ENCODE peak calls at places on chromosomes 12 and 14, in four cellular contexts. T, K, R and D are unnamed samples. For H3K4me1, the result is how much of the 10 kb centered on the place peaks cover.

GRCh38 chr12:113471619-113472171 is at the start of gene LHX5:
- DNase-seq in T (no peak), K (no peak), R (no peak), D (no peak)

GRCh38 chr12:79121486-79121885 is 256.9 kb downstream of the SYT1 start:
- DNase-seq in T (no peak), K (no peak), R (no peak), D (no peak)

GRCh38 chr14:58566979-58567378 is 70.8 kb upstream of the DACT1 start:
- DNase-seq in T (no peak), K (no peak), R (no peak), D (no peak)

GRCh38 chr14:89344871-89345270 is 72.2 kb downstream of the FOXN3 start:
- DNase-seq in T (no peak), K (no peak), R (no peak), D (no peak)

GRCh38 chr12:30806989-30807694 is 52.4 kb upstream of the CAPRIN2 start:
- DNase-seq in T (peak), K (no peak), R (peak), D (no peak)

GRCh38 chr14:61344437-61345143 is 23.2 kb downstream of the PRKCH start:
- DNase-seq in T (no peak), K (no peak), R (no peak), D (no peak)

GRCh38 chr12:53486730-53487487 is 12.3 kb downstream of the MAP3K12 start:
- DNase-seq in T (no peak), K (no peak), R (peak), D (peak)

GRCh38 chr14:31336646-31337045 is 83.7 kb downstream of the HEATR5A start:
- DNase-seq in T (no peak), K (no peak), R (peak), D (peak)

GRCh38 chr12:48078901-48079300 is 27.0 kb downstream of the SENP1 start:
- DNase-seq in T (no peak), K (no peak), R (peak), D (no peak)

GRCh38 chr12:74752196-74752595 is 214.6 kb downstream of the ATXN7L3B start:
- DNase-seq in T (no peak), K (no peak), R (no peak), D (no peak)

GRCh38 chr12:50103767-50104321 is at the start of gene GPD1:
- DNase-seq in T (no peak), K (peak), R (no peak), D (no peak)

GRCh38 chr14:91831337-91831736 is 36.0 kb downstream of the TC2N start:
- DNase-seq in T (no peak), K (no peak), R (no peak), D (no peak)

GRCh38 chr12:96186902-96187301 is 7.3 kb upstream of the ELK3 start:
- DNase-seq in T (no peak), K (no peak), R (no peak), D (no peak)

GRCh38 chr14:95222151-95222631 is 64.9 kb upstream of the DICER1 start:
- DNase-seq in T (no peak), K (no peak), R (no peak), D (peak)

GRCh38 chr12:93857279-93857894 is 180.2 kb downstream of the CRADD start:
- DNase-seq in T (no peak), K (no peak), R (no peak), D (no peak)

GRCh38 chr14:92603309-92604257 is 90.0 kb downstream of the RIN3 start:
- DNase-seq in T (peak), K (no peak), R (no peak), D (no peak)

GRCh38 chr12:9866786-9867379 is 2.3 kb downstream of the CLEC2B start:
- DNase-seq in T (no peak), K (no peak), R (no peak), D (no peak)

GRCh38 chr14:68592948-68593347 is 199.9 kb downstream of the ZFP36L1 start:
- DNase-seq in T (no peak), K (peak), R (no peak), D (no peak)

GRCh38 chr14:85536835-85537195 is 6.9 kb downstream of the FLRT2 start:
- DNase-seq in T (no peak), K (no peak), R (no peak), D (no peak)

GRCh38 chr14:32201816-32202467 is at the start of gene RNU6-7:
- DNase-seq in T (no peak), K (no peak), R (peak), D (peak)

GRCh38 chr12:45458238-45458637 is 242.3 kb downstream of the ANO6 start:
- DNase-seq in T (no peak), K (no peak), R (no peak), D (no peak)

GRCh38 chr12:45671254-45671653 is 58.3 kb upstream of the ARID2 start:
- DNase-seq in T (no peak), K (no peak), R (no peak), D (no peak)

GRCh38 chr12:52436000-52436827 is 2.0 kb upstream of the KRT75 start:
- DNase-seq in T (no peak), K (no peak), R (peak), D (no peak)

GRCh38 chr12:62783881-62784280 is 151.1 kb downstream of the PPM1H start:
- DNase-seq in T (no peak), K (no peak), R (no peak), D (no peak)

GRCh38 chr14:105028251-105028927 is 7.5 kb upstream of the CDCA4 start:
- DNase-seq in T (no peak), K (no peak), R (no peak), D (no peak)

GRCh38 chr14:55097894-55098560 is 31.0 kb upstream of the LGALS3 start:
- DNase-seq in T (peak), K (no peak), R (peak), D (no peak)

DNA sequence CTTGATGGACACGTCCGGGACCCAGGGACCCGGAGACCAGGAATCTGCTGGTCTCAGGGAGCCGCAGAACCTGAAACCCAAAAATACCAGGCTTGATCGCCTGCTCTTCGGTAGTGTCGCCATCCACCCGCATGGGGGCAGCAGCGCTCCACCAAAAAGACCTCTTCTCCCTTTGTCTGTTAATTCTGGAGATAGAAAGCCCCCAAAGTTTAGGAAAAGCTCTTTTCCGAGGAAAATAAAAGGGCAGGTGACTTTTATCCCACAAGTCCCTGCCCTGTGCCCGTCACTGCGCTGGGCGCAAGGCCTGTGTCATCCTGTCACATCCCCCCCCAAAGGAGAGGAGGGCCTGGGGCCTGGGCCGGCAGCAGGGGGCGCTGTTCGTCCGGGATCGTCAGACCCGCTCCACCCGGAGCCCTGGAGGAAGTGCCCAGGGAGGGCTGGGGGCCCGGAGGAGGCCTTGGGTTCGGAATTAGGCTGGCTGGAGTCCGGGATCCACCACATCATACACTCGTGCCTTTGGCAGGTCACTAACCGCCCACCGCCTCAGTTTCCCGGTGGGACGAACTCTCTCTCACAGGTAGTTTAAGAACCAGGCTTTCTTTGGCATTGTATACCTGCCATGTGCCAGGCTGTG is 31.9 kb downstream of the DAD1 start:
- DNase-seq in T (peak), K (peak), R (peak), D (peak)
- H3K4me1 ChIP-seq in T (half or more), K (under half), R (under half), D (half or more)

GRCh38 chr14:52936437-52936836 is 14.4 kb downstream of the FERMT2 start:
- DNase-seq in T (no peak), K (no peak), R (no peak), D (no peak)

GRCh38 chr14:52937869-52938268 is 13.0 kb downstream of the FERMT2 start:
- DNase-seq in T (no peak), K (no peak), R (no peak), D (no peak)

GRCh38 chr14:52937306-52937705 is 13.5 kb downstream of the FERMT2 start:
- DNase-seq in T (no peak), K (no peak), R (no peak), D (no peak)

GRCh38 chr14:52935847-52936246 is 15.0 kb downstream of the FERMT2 start:
- DNase-seq in T (no peak), K (no peak), R (no peak), D (no peak)

GRCh38 chr14:52939427-52939826 is 11.4 kb downstream of the FERMT2 start:
- DNase-seq in T (no peak), K (no peak), R (no peak), D (no peak)
- H3K4me1 ChIP-seq in T (under half), K (under half), R (under half), D (under half)

DNA sequence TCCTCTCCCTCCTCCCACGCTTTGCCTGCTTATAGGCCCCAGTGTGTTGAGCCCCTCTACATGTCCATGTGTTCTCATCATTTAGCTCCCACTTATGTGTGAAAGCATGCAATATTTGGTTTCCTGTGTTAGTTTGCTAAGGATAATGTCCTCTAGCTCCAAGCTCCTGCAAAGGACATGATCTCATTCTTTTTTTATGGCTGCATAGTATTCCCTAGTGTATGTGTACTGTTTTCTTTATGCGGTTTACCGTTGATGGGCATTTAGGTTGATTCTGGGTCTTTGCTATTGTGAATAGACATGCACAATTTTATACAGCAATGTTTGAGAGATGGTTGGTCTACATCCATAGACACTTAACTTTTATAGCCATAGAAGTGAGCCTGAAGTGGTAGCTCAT is 5.1 kb downstream of the RESF1 start:
- DNase-seq in T (no peak), K (no peak), R (no peak), D (no peak)
- H3K4me1 ChIP-seq in T (half or more), K (under half), R (under half), D (under half)

DNA sequence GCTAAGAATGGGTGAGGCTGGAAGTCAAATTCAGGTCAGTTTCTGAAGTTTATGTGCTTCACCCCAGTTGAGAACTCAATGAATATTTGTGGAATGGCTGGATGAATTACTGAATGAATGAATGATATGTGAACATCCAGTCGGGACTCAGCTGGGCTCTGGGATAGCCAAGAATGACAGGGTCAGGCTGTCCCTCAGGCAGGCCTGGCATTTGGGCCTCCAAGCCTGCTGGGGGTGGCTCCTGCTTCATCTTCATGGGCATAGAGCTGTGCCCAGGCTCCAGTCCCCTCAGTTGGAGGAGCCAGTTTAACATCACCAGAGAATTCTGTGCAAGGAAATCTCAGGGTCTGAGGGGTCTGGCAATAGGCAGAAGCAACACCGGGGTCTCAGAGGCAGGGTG is 185.8 kb downstream of the PHETA1 start:
- DNase-seq in T (no peak), K (no peak), R (no peak), D (no peak)
- H3K4me1 ChIP-seq in T (under half), K (under half), R (under half), D (under half)

GRCh38 chr12:6549379-6550151 is 6.3 kb downstream of the IFFO1 start:
- DNase-seq in T (no peak), K (no peak), R (no peak), D (peak)

GRCh38 chr12:6552140-6552551 is 3.7 kb downstream of the IFFO1 start:
- DNase-seq in T (no peak), K (no peak), R (no peak), D (no peak)

GRCh38 chr12:6551496-6552139 is 4.2 kb downstream of the IFFO1 start:
- DNase-seq in T (no peak), K (no peak), R (no peak), D (no peak)

GRCh38 chr12:6551063-6551461 is 4.8 kb downstream of the IFFO1 start:
- DNase-seq in T (no peak), K (no peak), R (no peak), D (no peak)

GRCh38 chr12:6550294-6551062 is 5.4 kb downstream of the IFFO1 start:
- DNase-seq in T (no peak), K (no peak), R (no peak), D (no peak)
- H3K4me1 ChIP-seq in T (under half), K (under half), R (under half), D (under half)

GRCh38 chr12:57834086-57834876 is 12.2 kb downstream of the CTDSP2 start:
- DNase-seq in T (no peak), K (no peak), R (no peak), D (no peak)
- H3K4me1 ChIP-seq in T (half or more), K (half or more), R (under half), D (under half)

DNA sequence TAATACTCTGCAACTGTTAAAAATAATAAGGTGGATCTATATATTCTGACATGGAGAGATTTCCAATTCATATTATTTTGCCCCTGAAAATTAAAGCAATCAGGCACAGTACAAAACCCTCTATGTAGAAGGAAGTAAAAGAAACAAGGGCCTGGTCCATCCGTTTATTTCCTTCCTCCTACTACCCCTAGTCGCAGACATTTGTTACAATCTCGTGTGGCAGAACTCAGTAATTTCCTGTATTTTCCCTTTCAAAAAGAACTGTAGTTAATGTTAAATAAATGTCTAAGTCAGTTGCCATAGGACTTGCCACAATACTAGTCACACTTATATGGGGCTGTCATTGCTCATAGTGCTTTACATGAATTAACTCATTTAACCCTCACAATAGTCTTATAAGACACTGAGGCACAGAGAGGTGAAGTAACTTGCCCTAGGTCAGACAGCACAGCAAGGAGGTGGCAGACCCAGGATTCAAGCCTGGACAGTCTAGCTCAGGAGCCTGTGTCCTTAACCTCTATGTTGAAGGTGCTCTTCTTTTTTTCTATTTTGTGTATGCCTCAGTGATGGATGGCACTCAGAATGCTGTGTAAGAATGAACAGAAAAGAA is 24.2 kb downstream of the NINJ2 start:
- DNase-seq in T (no peak), K (no peak), R (no peak), D (no peak)
- H3K4me1 ChIP-seq in T (under half), K (under half), R (under half), D (under half)

GRCh38 chr12:109113661-109114321 is 2.6 kb upstream of the ACACB start:
- DNase-seq in T (no peak), K (no peak), R (no peak), D (no peak)

GRCh38 chr12:109115758-109116610 is at the start of gene ACACB:
- DNase-seq in T (no peak), K (peak), R (no peak), D (no peak)

GRCh38 chr12:109114644-109115043 is 1.7 kb upstream of the ACACB start:
- DNase-seq in T (no peak), K (no peak), R (no peak), D (no peak)

GRCh38 chr12:109115404-109115757 is 1.0 kb upstream of the ACACB start:
- DNase-seq in T (no peak), K (no peak), R (no peak), D (no peak)

GRCh38 chr12:109116611-109116949 is 193 bp downstream of the ACACB start:
- DNase-seq in T (no peak), K (no peak), R (no peak), D (no peak)
- H3K4me1 ChIP-seq in T (under half), K (half or more), R (under half), D (under half)

GRCh38 chr12:104687823-104688573 is 231.2 kb downstream of the CHST11 start:
- DNase-seq in T (no peak), K (no peak), R (no peak), D (no peak)

GRCh38 chr12:104683831-104684503 is 227.2 kb downstream of the CHST11 start:
- DNase-seq in T (no peak), K (no peak), R (no peak), D (no peak)

GRCh38 chr12:104682790-104683279 is 226.1 kb downstream of the CHST11 start:
- DNase-seq in T (peak), K (no peak), R (no peak), D (no peak)

GRCh38 chr12:104686196-104686595 is 229.4 kb downstream of the CHST11 start:
- DNase-seq in T (no peak), K (no peak), R (no peak), D (no peak)

GRCh38 chr12:104684884-104685283 is 228.1 kb downstream of the CHST11 start:
- DNase-seq in T (no peak), K (no peak), R (no peak), D (no peak)
- H3K4me1 ChIP-seq in T (half or more), K (under half), R (under half), D (under half)

GRCh38 chr12:120469450-120470149 is at the start of gene SRSF9:
- DNase-seq in T (peak), K (peak), R (peak), D (peak)
- H3K4me1 ChIP-seq in T (under half), K (under half), R (half or more), D (under half)